ENCODE peak calls at places on chromosomes 11 and 22, in five cellular contexts. U is RCC 7860; R is posterior cingulate gyrus; J is GM13977; O is stimulated activated CD4-positive, alpha-beta T cell treated with anti-CD3 and anti-CD28 coated beads, Interleukin-4, amount 100 ng/mL, for 4 hours. B is an unnamed sample.

GRCh38 chr11:57618438-57618837 is 21.0 kb downstream of the SERPING1 start:
- DNase-seq in J (no peak), O (no peak), R (no peak), U (no peak), B (no peak)

GRCh38 chr22:16594026-16594425 is 1.4 kb upstream of the CCT8L2 start:
- DNase-seq in R (no peak), J (no peak), U (no peak), O (no peak), B (no peak)

GRCh38 chr22:42648368-42649260 is 578 bp downstream of the CYB5R3 start:
- DNase-seq in U (peak; percentile 47), J (peak; percentile 70), O (peak; percentile 13), R (no peak), B (no peak)

GRCh38 chr22:29817724-29818123 is 20.4 kb downstream of the ASCC2 start:
- DNase-seq in J (no peak), O (no peak), U (no peak), R (no peak), B (no peak)

GRCh38 chr11:65150513-65151271 is 16.4 kb upstream of the SYVN1 start:
- DNase-seq in O (no peak), J (peak; percentile 39), U (peak; percentile 95), R (peak; percentile 36), B (peak; percentile 93)

GRCh38 chr11:38543311-38543710 is 1945.3 kb upstream of the RAG2 start:
- DNase-seq in R (no peak), J (no peak), U (no peak), O (no peak), B (no peak)

GRCh38 chr11:126491092-126491491 is 135.6 kb downstream of the ST3GAL4 start:
- DNase-seq in O (no peak), U (no peak), R (no peak), J (no peak), B (no peak)

GRCh38 chr11:6219359-6219758 is 14.0 kb downstream of the C11orf42 start:
- DNase-seq in U (peak; percentile 67), R (no peak), O (no peak), J (no peak), B (no peak)

GRCh38 chr11:19372381-19372780 is 131.6 kb upstream of the E2F8 start:
- DNase-seq in U (no peak), O (no peak), R (no peak), J (no peak), B (no peak)

GRCh38 chr22:37079668-37080171 is 28.2 kb downstream of the KCTD17 start:
- DNase-seq in J (no peak), O (peak; percentile 58), U (no peak), R (no peak), B (no peak)

GRCh38 chr11:75816561-75817239 is 1.7 kb downstream of the UVRAG start:
- DNase-seq in J (no peak), U (no peak), R (no peak), O (no peak), B (peak; percentile 15)

GRCh38 chr11:12235945-12236743 is 125.8 kb downstream of the MICAL2 start:
- DNase-seq in O (no peak), R (no peak), J (peak; percentile 70), U (peak; percentile 87), B (peak; percentile 45)

GRCh38 chr22:28909375-28909774 is 26.0 kb downstream of the ZNRF3 start:
- DNase-seq in J (peak; percentile 42), U (no peak), O (peak; percentile 68), R (no peak), B (no peak)

GRCh38 chr11:18394928-18395734 is 768 bp downstream of the LDHA start:
- DNase-seq in J (peak; percentile 20), O (peak; percentile 24), U (peak; percentile 14), R (peak; percentile 22), B (no peak)

GRCh38 chr11:70524096-70524922 is 126.0 kb downstream of the CTTN start:
- DNase-seq in O (no peak), J (no peak), R (no peak), U (no peak), B (no peak)

GRCh38 chr11:66478823-66479740 is 1.2 kb upstream of the DPP3 start:
- DNase-seq in R (no peak), J (peak; percentile 77), U (peak; percentile 14), O (peak; percentile 24), B (no peak)

GRCh38 chr11:120306519-120307242 is 18.4 kb upstream of the TLCD5 start:
- DNase-seq in R (no peak), U (peak; percentile 71), O (no peak), J (no peak), B (no peak)

GRCh38 chr11:65953471-65953870 is 8.1 kb upstream of the SART1 start:
- DNase-seq in U (no peak), J (no peak), O (no peak), R (no peak), B (no peak)

GRCh38 chr22:46593211-46593676 is 26.9 kb upstream of the GRAMD4 start:
- DNase-seq in O (no peak), U (no peak), R (no peak), J (peak; percentile 73), B (peak; percentile 86)

GRCh38 chr22:24926849-24927579 is 19.5 kb downstream of the LHFPL7 start:
- DNase-seq in J (no peak), U (no peak), O (no peak), R (no peak), B (no peak)

GRCh38 chr11:64566915-64567882 is 23.8 kb upstream of the SLC22A12 start:
- DNase-seq in U (no peak), O (no peak), J (no peak), R (no peak), B (no peak)

GRCh38 chr22:43946391-43946680 is 8.9 kb upstream of the SAMM50 start:
- DNase-seq in U (no peak), R (no peak), J (no peak), O (no peak), B (no peak)

GRCh38 chr11:35330924-35331323 is 88.4 kb downstream of the SLC1A2 start:
- DNase-seq in J (no peak), U (no peak), O (no peak), R (no peak), B (no peak)